ENCODE peak calls at places on chromosomes 12 and 14, in five cellular contexts. Y, O, Z, X and E are unnamed samples.
A peak's percentile ranks its signal among the peaks of the same experiment; 100 is the strongest.

GRCh38 chr12:57444744-57445143 is 10.2 kb downstream of the INHBC start:
- DNase-seq in O (no peak), X (no peak), Z (no peak), Y (no peak), E (no peak)

GRCh38 chr14:28375295-28375694 is 391.3 kb upstream of the FOXG1 start:
- DNase-seq in Y (no peak), Z (peak; percentile 79), O (peak; percentile 47), X (no peak), E (peak; percentile 66)

GRCh38 chr12:116313194-116313910 is 35.9 kb upstream of the MED13L start:
- DNase-seq in Z (no peak), Y (no peak), X (no peak), O (no peak), E (no peak)

GRCh38 chr12:114864688-114865685 is 181.0 kb upstream of the TBX3 start:
- DNase-seq in X (no peak), Z (peak; percentile 34), O (no peak), Y (no peak), E (no peak)

GRCh38 chr12:88362439-88362838 is 217.8 kb downstream of the KITLG start:
- DNase-seq in Y (no peak), Z (peak; percentile 55), X (no peak), O (peak; percentile 53), E (no peak)

GRCh38 chr12:8887285-8887715 is 27.0 kb upstream of the PHC1 start:
- DNase-seq in Z (peak; percentile 44), O (peak; percentile 22), Y (no peak), X (no peak), E (no peak)

GRCh38 chr14:97336816-97337215 is 539.6 kb downstream of the VRK1 start:
- DNase-seq in Z (no peak), X (no peak), Y (no peak), O (no peak), E (no peak)

GRCh38 chr12:102833687-102834435 is 83.2 kb downstream of the PAH start:
- DNase-seq in Z (peak; percentile 9), Y (no peak), X (no peak), O (no peak), E (peak; percentile 6)

GRCh38 chr14:57493467-57494181 is at the start of gene CCDC198:
- DNase-seq in O (peak; percentile 51), X (no peak), Z (no peak), Y (no peak), E (peak; percentile 71)

GRCh38 chr14:50018236-50019210 is 97.8 kb downstream of the VCPKMT start:
- DNase-seq in O (peak; percentile 55), Y (no peak), Z (peak; percentile 74), X (no peak), E (peak; percentile 65)

GRCh38 chr12:44053550-44054243 is 217.8 kb downstream of the TMEM117 start:
- DNase-seq in Z (peak; percentile 1), X (no peak), Y (peak; percentile 6), O (peak; percentile 82), E (no peak)

GRCh38 chr12:15527201-15527782 is 205.0 kb downstream of the PTPRO start:
- DNase-seq in O (no peak), Z (peak; percentile 55), X (peak; percentile 29), Y (no peak), E (peak; percentile 24)

GRCh38 chr12:26153421-26154154 is 28.8 kb upstream of the BHLHE41 start:
- DNase-seq in X (peak; percentile 83), Z (peak; percentile 95), O (peak; percentile 99), Y (peak; percentile 13), E (peak; percentile 49)

GRCh38 chr12:7588703-7589329 is 76.9 kb downstream of the APOBEC1 start:
- DNase-seq in X (peak; percentile 76), Y (peak; percentile 8), Z (peak; percentile 66), O (no peak), E (peak; percentile 71)

GRCh38 chr14:63091394-63091996 is 46.2 kb upstream of the KCNH5 start:
- DNase-seq in Z (no peak), X (no peak), Y (no peak), O (no peak), E (no peak)

GRCh38 chr12:67648306-67649164 is at the start of gene DYRK2:
- DNase-seq in O (peak; percentile 64), Z (peak; percentile 83), X (peak; percentile 27), Y (peak; percentile 25), E (peak; percentile 88)

GRCh38 chr12:59444932-59445331 is 150.9 kb upstream of the SLC16A7 start:
- DNase-seq in Z (peak; percentile 53), O (no peak), Y (no peak), X (no peak), E (peak; percentile 45)

GRCh38 chr12:131159660-131160059 is 206.0 kb downstream of the ADGRD1 start:
- DNase-seq in X (peak; percentile 18), Y (no peak), Z (no peak), O (no peak), E (no peak)

GRCh38 chr14:53016919-53017318 is 66.1 kb upstream of the FERMT2 start:
- DNase-seq in X (no peak), O (no peak), Y (no peak), Z (no peak), E (no peak)

GRCh38 chr14:38357557-38357956 is 101.7 kb upstream of the CLEC14A start:
- DNase-seq in X (no peak), O (peak; percentile 85), Z (peak; percentile 92), Y (no peak), E (no peak)

GRCh38 chr12:57864811-57865751 is 18.6 kb upstream of the CTDSP2 start:
- DNase-seq in Z (peak; percentile 80), Y (peak; percentile 69), O (peak; percentile 78), X (peak; percentile 32), E (peak; percentile 80)

GRCh38 chr12:25236626-25237025 is 14.1 kb downstream of the KRAS start:
- DNase-seq in X (no peak), Z (peak; percentile 22), O (no peak), Y (no peak), E (no peak)

GRCh38 chr12:95443458-95443857 is 30.5 kb upstream of the METAP2 start:
- DNase-seq in Z (no peak), Y (no peak), X (no peak), O (no peak), E (no peak)

GRCh38 chr14:37091651-37092050 is 80.8 kb downstream of the SLC25A21 start:
- DNase-seq in Y (no peak), Z (peak; percentile 46), X (no peak), O (peak; percentile 40), E (no peak)

GRCh38 chr14:34053666-34054065 is 102.8 kb upstream of the EGLN3 start:
- DNase-seq in O (peak; percentile 72), X (no peak), Z (no peak), Y (no peak), E (no peak)
- TF ChIP-seq CTCF in O (no peak), X (no peak), Z (no peak), Y (no peak), E (no peak)

GRCh38 chr12:100170313-100170858 is 27.7 kb upstream of the BLTP3B start:
- DNase-seq in X (no peak), Y (no peak), Z (no peak), O (no peak), E (no peak)
- TF ChIP-seq CTCF in X (no peak), Y (no peak), Z (no peak), O (no peak), E (no peak)

GRCh38 chr14:45838597-45838996 is 585.6 kb upstream of the MIS18BP1 start:
- DNase-seq in O (no peak), Y (no peak), X (no peak), Z (peak; percentile 4), E (no peak)
- TF ChIP-seq CTCF in O (peak; percentile 5), Y (no peak), X (no peak), Z (no peak), E (no peak)

DNA sequence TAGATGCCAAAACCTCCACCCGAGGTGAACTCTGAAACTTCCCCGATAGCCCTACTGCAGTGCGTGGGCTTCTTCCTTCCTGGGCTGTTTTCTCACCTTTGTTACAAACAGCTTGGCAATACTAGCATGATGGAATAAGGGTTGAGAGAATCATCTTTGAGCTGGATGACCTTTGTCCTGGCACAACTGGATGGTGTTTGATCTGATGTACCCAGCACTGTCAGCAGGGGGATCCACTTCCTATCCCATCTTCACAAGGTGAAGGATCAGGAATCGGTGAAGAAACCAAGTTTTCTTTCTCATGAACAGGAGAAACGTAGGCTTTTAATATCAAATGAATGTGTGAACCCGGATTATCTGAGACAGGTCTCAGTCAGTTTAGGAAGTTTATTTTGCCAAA is 19.5 kb upstream of the LRRC10 start:
- DNase-seq in Y (no peak), O (no peak), Z (peak; percentile 15), X (no peak), E (no peak)
- TF ChIP-seq CTCF in Y (no peak), O (no peak), Z (peak; percentile 45), X (no peak), E (no peak)

GRCh38 chr14:67526676-67527459 is 6.2 kb upstream of the PLEKHH1 start:
- DNase-seq in Z (peak; percentile 71), X (peak; percentile 59), Y (no peak), O (peak; percentile 16), E (peak; percentile 45)
- TF ChIP-seq CTCF in Z (peak; percentile 85), X (peak; percentile 98), Y (peak; percentile 37), O (peak; percentile 65), E (peak; percentile 90)

GRCh38 chr12:122137229-122137628 is 36.8 kb downstream of the IL31 start:
- DNase-seq in O (no peak), X (no peak), Y (no peak), Z (no peak), E (no peak)
- TF ChIP-seq CTCF in O (no peak), X (no peak), Y (no peak), Z (peak; percentile 31), E (no peak)

GRCh38 chr14:99562848-99563748 is 40.9 kb downstream of the CCDC85C start:
- DNase-seq in O (peak; percentile 81), Y (no peak), Z (peak; percentile 76), X (no peak), E (peak; percentile 93)
- TF ChIP-seq CTCF in O (peak; percentile 42), Y (peak; percentile 36), Z (peak; percentile 79), X (no peak), E (peak; percentile 38)

GRCh38 chr12:93943766-93944165 is 204.6 kb upstream of the PLXNC1 start:
- DNase-seq in Y (no peak), X (peak; percentile 3), Z (peak; percentile 36), O (peak; percentile 15), E (no peak)
- TF ChIP-seq CTCF in Y (no peak), X (no peak), Z (no peak), O (no peak), E (no peak)

DNA sequence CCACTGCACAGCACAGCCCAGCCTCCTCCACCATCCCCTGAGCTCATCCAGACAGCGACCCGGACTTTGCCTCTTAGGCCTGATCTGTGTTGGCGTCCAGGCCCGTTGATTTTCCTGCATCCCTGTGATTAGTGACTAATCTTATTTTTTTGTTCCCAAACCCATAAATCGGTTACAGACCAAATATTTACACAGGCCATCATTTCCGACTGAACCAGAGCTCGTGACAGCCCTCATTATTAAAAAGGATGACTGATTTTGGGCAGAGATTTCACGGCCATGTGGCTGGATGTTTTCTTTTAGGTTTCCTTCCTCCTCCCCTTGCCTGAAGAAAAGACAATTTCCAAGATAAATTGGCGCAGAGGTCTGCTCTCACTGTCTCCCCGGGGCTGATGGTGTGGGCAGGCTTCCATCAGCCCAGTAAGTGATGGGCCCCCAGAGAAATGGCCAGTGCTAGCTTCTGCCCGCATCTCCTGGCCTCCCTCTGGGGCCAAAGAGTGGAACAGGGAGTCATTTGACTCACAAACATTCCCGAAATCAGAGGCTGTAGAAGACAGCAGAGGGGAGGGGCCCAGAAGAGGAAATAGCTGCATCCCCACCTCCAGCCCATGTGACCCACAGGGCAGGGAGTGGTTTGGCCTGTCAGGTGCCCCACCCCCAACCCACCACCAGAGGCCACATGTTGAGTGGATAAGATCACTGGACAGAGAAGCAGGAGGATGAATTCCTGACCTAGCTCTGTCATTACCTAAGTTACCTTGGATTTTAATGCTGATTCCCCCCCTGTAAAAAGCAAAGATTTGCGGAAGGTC is 283.5 kb downstream of the KSR2 start:
- DNase-seq in Z (no peak), O (peak; percentile 85), Y (no peak), X (no peak), E (peak; percentile 75)
- TF ChIP-seq CTCF in Z (no peak), O (no peak), Y (no peak), X (no peak), E (no peak)